ENCODE peak calls at places on chromosome 12, in six cellular contexts. One of them, this sample, is unnamed.

GRCh38 chr12:95836630-95837239 is 22.0 kb upstream of the SNRPF start:
- DNase-seq in gastrocnemius medialis: no peak
- DNase-seq in stromal cell of bone marrow: peak; percentile 42
- DNase-seq in RPMI7951: peak; percentile 44
- DNase-seq in nucleus accumbens: no peak
- DNase-seq in GM23248: peak; percentile 66
- DNase-seq in this sample: no peak

GRCh38 chr12:124236651-124237050 is 58.2 kb upstream of the RFLNA start:
- DNase-seq in gastrocnemius medialis: no peak
- DNase-seq in stromal cell of bone marrow: peak; percentile 34
- DNase-seq in RPMI7951: peak; percentile 74
- DNase-seq in nucleus accumbens: no peak
- DNase-seq in GM23248: peak; percentile 86
- DNase-seq in this sample: no peak

GRCh38 chr12:8026282-8026637 is 6.3 kb upstream of the FOXJ2 start:
- DNase-seq in gastrocnemius medialis: no peak
- DNase-seq in stromal cell of bone marrow: no peak
- DNase-seq in RPMI7951: no peak
- DNase-seq in nucleus accumbens: no peak
- DNase-seq in GM23248: peak; percentile 84
- DNase-seq in this sample: no peak

GRCh38 chr12:28089363-28089762 is 100.9 kb upstream of the CCDC91 start:
- DNase-seq in gastrocnemius medialis: no peak
- DNase-seq in stromal cell of bone marrow: no peak
- DNase-seq in RPMI7951: peak; percentile 47
- DNase-seq in nucleus accumbens: no peak
- DNase-seq in GM23248: peak; percentile 40
- DNase-seq in this sample: no peak

GRCh38 chr12:91877022-91877421 is 268.6 kb downstream of the BTG1 start:
- DNase-seq in gastrocnemius medialis: peak; percentile 6
- DNase-seq in stromal cell of bone marrow: peak; percentile 21
- DNase-seq in RPMI7951: no peak
- DNase-seq in nucleus accumbens: no peak
- DNase-seq in GM23248: peak; percentile 30
- DNase-seq in this sample: peak; percentile 94

GRCh38 chr12:122869207-122869973 is 26.5 kb downstream of the VPS37B start:
- DNase-seq in gastrocnemius medialis: no peak
- DNase-seq in stromal cell of bone marrow: no peak
- DNase-seq in RPMI7951: no peak
- DNase-seq in nucleus accumbens: no peak
- DNase-seq in GM23248: no peak
- DNase-seq in this sample: no peak

GRCh38 chr12:69070319-69071090 is 137.5 kb upstream of the CPM start:
- DNase-seq in gastrocnemius medialis: no peak
- DNase-seq in stromal cell of bone marrow: peak; percentile 54
- DNase-seq in RPMI7951: peak; percentile 57
- DNase-seq in nucleus accumbens: peak; percentile 28
- DNase-seq in GM23248: peak; percentile 82
- DNase-seq in this sample: peak; percentile 62

GRCh38 chr12:16520328-16520727 is 85.6 kb downstream of the LMO3 start:
- DNase-seq in gastrocnemius medialis: no peak
- DNase-seq in stromal cell of bone marrow: no peak
- DNase-seq in RPMI7951: no peak
- DNase-seq in nucleus accumbens: no peak
- DNase-seq in GM23248: peak; percentile 36
- DNase-seq in this sample: no peak

GRCh38 chr12:2902287-2902880 is 11.7 kb downstream of the TULP3 start:
- DNase-seq in gastrocnemius medialis: no peak
- DNase-seq in stromal cell of bone marrow: no peak
- DNase-seq in RPMI7951: no peak
- DNase-seq in nucleus accumbens: peak; percentile 7
- DNase-seq in GM23248: peak; percentile 4
- DNase-seq in this sample: no peak

GRCh38 chr12:78210894-78211302 is 380.2 kb downstream of the NAV3 start:
- DNase-seq in gastrocnemius medialis: no peak
- DNase-seq in stromal cell of bone marrow: peak; percentile 61
- DNase-seq in RPMI7951: peak; percentile 84
- DNase-seq in nucleus accumbens: no peak
- DNase-seq in GM23248: peak; percentile 66
- DNase-seq in this sample: no peak

GRCh38 chr12:38898001-38898684 is 7.2 kb downstream of the CPNE8 start:
- DNase-seq in gastrocnemius medialis: no peak
- DNase-seq in stromal cell of bone marrow: no peak
- DNase-seq in RPMI7951: peak; percentile 34
- DNase-seq in nucleus accumbens: no peak
- DNase-seq in GM23248: no peak
- DNase-seq in this sample: no peak

GRCh38 chr12:90858261-90858660 is 96.7 kb downstream of the CCER1 start:
- DNase-seq in gastrocnemius medialis: no peak
- DNase-seq in stromal cell of bone marrow: no peak
- DNase-seq in RPMI7951: peak; percentile 11
- DNase-seq in nucleus accumbens: no peak
- DNase-seq in GM23248: no peak
- DNase-seq in this sample: no peak

GRCh38 chr12:124581299-124581698 is 13.9 kb upstream of the NCOR2 start:
- DNase-seq in gastrocnemius medialis: no peak
- DNase-seq in stromal cell of bone marrow: no peak
- DNase-seq in RPMI7951: peak; percentile 49
- DNase-seq in nucleus accumbens: no peak
- DNase-seq in GM23248: no peak
- DNase-seq in this sample: no peak

GRCh38 chr12:49644620-49644994 is 21.2 kb downstream of the PRPF40B start:
- DNase-seq in gastrocnemius medialis: peak; percentile 52
- DNase-seq in stromal cell of bone marrow: peak; percentile 47
- DNase-seq in RPMI7951: peak; percentile 61
- DNase-seq in nucleus accumbens: peak; percentile 63
- DNase-seq in GM23248: peak; percentile 85
- DNase-seq in this sample: peak; percentile 79

GRCh38 chr12:8038659-8039114 is 6.2 kb downstream of the FOXJ2 start:
- DNase-seq in gastrocnemius medialis: peak; percentile 53
- DNase-seq in stromal cell of bone marrow: peak; percentile 29
- DNase-seq in RPMI7951: peak; percentile 66
- DNase-seq in nucleus accumbens: peak; percentile 52
- DNase-seq in GM23248: peak; percentile 88
- DNase-seq in this sample: no peak

GRCh38 chr12:12736759-12737676 is 19.9 kb downstream of the CDKN1B start:
- DNase-seq in gastrocnemius medialis: no peak
- DNase-seq in stromal cell of bone marrow: no peak
- DNase-seq in RPMI7951: peak; percentile 65
- DNase-seq in nucleus accumbens: no peak
- DNase-seq in GM23248: peak; percentile 92
- DNase-seq in this sample: no peak

GRCh38 chr12:113201187-113202177 is 16.0 kb downstream of the RITA1 start:
- DNase-seq in gastrocnemius medialis: no peak
- DNase-seq in stromal cell of bone marrow: no peak
- DNase-seq in RPMI7951: no peak
- DNase-seq in nucleus accumbens: no peak
- DNase-seq in GM23248: no peak
- DNase-seq in this sample: no peak

GRCh38 chr12:12405882-12406281 is 49.0 kb downstream of the BORCS5 start:
- DNase-seq in gastrocnemius medialis: no peak
- DNase-seq in stromal cell of bone marrow: no peak
- DNase-seq in RPMI7951: no peak
- DNase-seq in nucleus accumbens: no peak
- DNase-seq in GM23248: peak; percentile 26
- DNase-seq in this sample: no peak

GRCh38 chr12:15599266-15600037 is 189.7 kb downstream of the EPS8 start:
- DNase-seq in gastrocnemius medialis: peak; percentile 24
- DNase-seq in stromal cell of bone marrow: peak; percentile 63
- DNase-seq in RPMI7951: peak; percentile 18
- DNase-seq in nucleus accumbens: no peak
- DNase-seq in GM23248: peak; percentile 82
- DNase-seq in this sample: no peak

GRCh38 chr12:13223176-13223806 is 26.8 kb downstream of the EMP1 start:
- DNase-seq in gastrocnemius medialis: no peak
- DNase-seq in stromal cell of bone marrow: peak; percentile 51
- DNase-seq in RPMI7951: peak; percentile 93
- DNase-seq in nucleus accumbens: no peak
- DNase-seq in GM23248: peak; percentile 88
- DNase-seq in this sample: no peak

GRCh38 chr12:12265571-12266388 is 1.1 kb downstream of the LRP6 start:
- DNase-seq in gastrocnemius medialis: no peak
- DNase-seq in stromal cell of bone marrow: no peak
- DNase-seq in RPMI7951: peak; percentile 35
- DNase-seq in nucleus accumbens: peak; percentile 21
- DNase-seq in GM23248: peak; percentile 54
- DNase-seq in this sample: no peak

GRCh38 chr12:72110814-72111615 is 161.2 kb upstream of the TRHDE start:
- DNase-seq in gastrocnemius medialis: no peak
- DNase-seq in stromal cell of bone marrow: no peak
- DNase-seq in RPMI7951: no peak
- DNase-seq in nucleus accumbens: no peak
- DNase-seq in GM23248: no peak
- DNase-seq in this sample: no peak

GRCh38 chr12:44842669-44843068 is 33.4 kb downstream of the NELL2 start:
- DNase-seq in gastrocnemius medialis: no peak
- DNase-seq in stromal cell of bone marrow: no peak
- DNase-seq in RPMI7951: no peak
- DNase-seq in nucleus accumbens: no peak
- DNase-seq in GM23248: no peak
- DNase-seq in this sample: no peak

GRCh38 chr12:27549801-27550652 is 26.0 kb downstream of the PPFIBP1 start:
- DNase-seq in gastrocnemius medialis: peak; percentile 86
- DNase-seq in stromal cell of bone marrow: peak; percentile 95
- DNase-seq in RPMI7951: peak; percentile 96
- DNase-seq in nucleus accumbens: no peak
- DNase-seq in GM23248: peak; percentile 98
- DNase-seq in this sample: peak; percentile 79

GRCh38 chr12:51484119-51484518 is 59.5 kb downstream of the SLC4A8 start:
- DNase-seq in gastrocnemius medialis: no peak
- DNase-seq in stromal cell of bone marrow: no peak
- DNase-seq in RPMI7951: no peak
- DNase-seq in nucleus accumbens: no peak
- DNase-seq in GM23248: no peak
- DNase-seq in this sample: no peak

GRCh38 chr12:10115311-10115710 is 14.7 kb downstream of the CLEC7A start:
- DNase-seq in gastrocnemius medialis: no peak
- DNase-seq in stromal cell of bone marrow: no peak
- DNase-seq in RPMI7951: no peak
- DNase-seq in nucleus accumbens: no peak
- DNase-seq in GM23248: no peak
- DNase-seq in this sample: no peak

GRCh38 chr12:39122562-39123204 is 217.3 kb upstream of the CPNE8 start:
- DNase-seq in gastrocnemius medialis: no peak
- DNase-seq in stromal cell of bone marrow: no peak
- DNase-seq in RPMI7951: no peak
- DNase-seq in nucleus accumbens: no peak
- DNase-seq in GM23248: no peak
- DNase-seq in this sample: no peak

GRCh38 chr12:102971227-102971626 is 13.8 kb downstream of the ASCL1 start:
- DNase-seq in gastrocnemius medialis: no peak
- DNase-seq in stromal cell of bone marrow: no peak
- DNase-seq in RPMI7951: no peak
- DNase-seq in nucleus accumbens: no peak
- DNase-seq in GM23248: no peak
- DNase-seq in this sample: no peak

GRCh38 chr12:132529899-132530298 is 39.9 kb downstream of the FBRSL1 start:
- DNase-seq in gastrocnemius medialis: no peak
- DNase-seq in stromal cell of bone marrow: no peak
- DNase-seq in RPMI7951: no peak
- DNase-seq in nucleus accumbens: no peak
- DNase-seq in GM23248: no peak
- DNase-seq in this sample: peak; percentile 74

GRCh38 chr12:51980051-51980808 is 26.5 kb upstream of the TAMALIN start:
- DNase-seq in gastrocnemius medialis: peak; percentile 49
- DNase-seq in stromal cell of bone marrow: peak; percentile 53
- DNase-seq in RPMI7951: peak; percentile 53
- DNase-seq in nucleus accumbens: peak; percentile 31
- DNase-seq in GM23248: peak; percentile 81
- DNase-seq in this sample: peak; percentile 75

GRCh38 chr12:94263011-94263786 is 114.8 kb downstream of the PLXNC1 start:
- DNase-seq in gastrocnemius medialis: no peak
- DNase-seq in stromal cell of bone marrow: no peak
- DNase-seq in RPMI7951: no peak
- DNase-seq in nucleus accumbens: no peak
- DNase-seq in GM23248: peak; percentile 6
- DNase-seq in this sample: peak; percentile 62

GRCh38 chr12:3295648-3296408 is 195.2 kb upstream of the PRMT8 start:
- DNase-seq in gastrocnemius medialis: no peak
- DNase-seq in stromal cell of bone marrow: peak; percentile 66
- DNase-seq in RPMI7951: peak; percentile 26
- DNase-seq in nucleus accumbens: no peak
- DNase-seq in GM23248: peak; percentile 27
- DNase-seq in this sample: no peak

GRCh38 chr12:559907-560455 is 100.2 kb downstream of the B4GALNT3 start:
- DNase-seq in gastrocnemius medialis: no peak
- DNase-seq in stromal cell of bone marrow: no peak
- DNase-seq in RPMI7951: no peak
- DNase-seq in nucleus accumbens: no peak
- DNase-seq in GM23248: no peak
- DNase-seq in this sample: no peak

GRCh38 chr12:52186135-52186840 is 5.5 kb downstream of the KRT80 start:
- DNase-seq in gastrocnemius medialis: no peak
- DNase-seq in stromal cell of bone marrow: peak; percentile 45
- DNase-seq in RPMI7951: peak; percentile 93
- DNase-seq in nucleus accumbens: no peak
- DNase-seq in GM23248: peak; percentile 87
- DNase-seq in this sample: peak; percentile 77

This sample was measured in CD14-positive monocyte.